ENCODE peak calls at places on chromosome 20, in ten cellular contexts. X, K, A, W, J, N, G, I, R and S are unnamed samples.
A peak's percentile ranks its signal among the peaks of the same experiment; 100 is the strongest.

GRCh38 chr20:56987992-56988391 is 278.4 kb downstream of the BMP7 start:
- DNase-seq in N (no peak), A (no peak), W (no peak), K (no peak), G (no peak), R (no peak), J (no peak), I (peak; percentile 55), X (no peak), S (peak; percentile 87)

GRCh38 chr20:3727333-3728035 is 5.0 kb upstream of the HSPA12B start:
- DNase-seq in J (no peak), X (no peak), R (no peak), A (no peak), N (peak; percentile 37), I (no peak), K (peak; percentile 66), G (no peak), W (peak; percentile 15), S (peak; percentile 79)

GRCh38 chr20:37714973-37715657 is 21.3 kb downstream of the CTNNBL1 start:
- DNase-seq in G (no peak), I (no peak), J (no peak), R (no peak), X (no peak), A (no peak), K (peak; percentile 38), W (no peak), N (peak; percentile 76), S (no peak)

GRCh38 chr20:10469599-10469998 is 34.5 kb downstream of the SLX4IP start:
- DNase-seq in G (peak; percentile 52), I (peak; percentile 49), X (peak; percentile 73), R (peak; percentile 60), N (peak; percentile 65), J (peak; percentile 21), A (peak; percentile 27), W (peak; percentile 45), K (peak; percentile 88), S (peak; percentile 67)

GRCh38 chr20:46021361-46022359 is 7.4 kb upstream of the SLC12A5 start:
- DNase-seq in I (no peak), K (no peak), R (no peak), X (peak; percentile 67), W (peak; percentile 99), J (no peak), A (no peak), G (peak; percentile 90), N (no peak), S (peak; percentile 99)

GRCh38 chr20:3759884-3760283 is 7.7 kb downstream of the ADISSP start:
- DNase-seq in X (no peak), W (no peak), N (no peak), K (no peak), G (no peak), I (no peak), J (no peak), A (no peak), R (no peak), S (no peak)

GRCh38 chr20:1164871-1165270 is 19.9 kb downstream of the TMEM74B start:
- DNase-seq in J (no peak), R (no peak), I (no peak), A (no peak), K (no peak), G (no peak), N (no peak), X (no peak), W (no peak), S (peak; percentile 29)

GRCh38 chr20:48828734-48829460 is 1.1 kb upstream of the PREX1 start:
- DNase-seq in I (no peak), J (no peak), R (no peak), K (no peak), G (no peak), W (peak; percentile 60), N (no peak), X (no peak), A (no peak), S (no peak)

GRCh38 chr20:63017076-63017825 is 10.5 kb upstream of the BHLHE23 start:
- DNase-seq in J (no peak), W (peak; percentile 58), R (no peak), A (no peak), X (no peak), I (no peak), G (no peak), N (no peak), K (no peak), S (no peak)

GRCh38 chr20:48648482-48649051 is 179.2 kb downstream of the PREX1 start:
- DNase-seq in J (no peak), N (no peak), W (no peak), I (no peak), A (no peak), X (no peak), G (no peak), R (no peak), K (no peak), S (no peak)

GRCh38 chr20:25220810-25221591 is 25.5 kb downstream of the ENTPD6 start:
- DNase-seq in N (no peak), G (no peak), A (no peak), X (no peak), W (peak; percentile 26), K (no peak), R (no peak), I (peak; percentile 33), J (no peak), S (peak; percentile 54)

GRCh38 chr20:3239026-3239866 is at the start of gene SLC4A11:
- DNase-seq in R (no peak), J (no peak), W (peak; percentile 96), N (no peak), X (peak; percentile 75), K (peak; percentile 62), G (peak; percentile 92), A (peak; percentile 53), I (no peak), S (peak; percentile 87)

GRCh38 chr20:23626040-23626620 is 11.6 kb downstream of the CST3 start:
- DNase-seq in J (no peak), W (no peak), A (peak; percentile 70), X (no peak), N (peak; percentile 23), G (no peak), K (peak; percentile 34), I (no peak), R (no peak), S (no peak)

GRCh38 chr20:25018841-25019240 is 26.3 kb upstream of the APMAP start:
- DNase-seq in J (no peak), G (no peak), N (no peak), R (no peak), I (no peak), A (no peak), W (no peak), X (no peak), K (no peak), S (no peak)

GRCh38 chr20:17541996-17542395 is 10.8 kb upstream of the BFSP1 start:
- DNase-seq in R (no peak), X (no peak), W (no peak), A (no peak), G (no peak), I (no peak), J (no peak), N (no peak), K (peak; percentile 91), S (no peak)